ENCODE peak calls at places on chromosomes 6 and 20, in four cellular contexts. One of them, this sample, is unnamed. For H3K27me3, the result is how much of the 10 kb centered on the place peaks cover.

GRCh38 chr6:142167472-142167871 is 20.4 kb downstream of the VTA1 start:
- DNase-seq in CD8-positive, alpha-beta T cell: no peak
- DNase-seq in GM23338: no peak
- DNase-seq in H7: no peak
- DNase-seq in this sample: no peak

GRCh38 chr6:347232-347631 is 44.3 kb upstream of the IRF4 start:
- DNase-seq in GM23338: no peak
- DNase-seq in H7: no peak
- DNase-seq in CD8-positive, alpha-beta T cell: no peak
- DNase-seq in this sample: no peak

GRCh38 chr20:17874271-17875105 is 94.1 kb downstream of the SNX5 start:
- DNase-seq in H7: no peak
- DNase-seq in GM23338: no peak
- DNase-seq in CD8-positive, alpha-beta T cell: no peak
- DNase-seq in this sample: no peak

GRCh38 chr20:53215166-53215565 is 243.0 kb downstream of the TSHZ2 start:
- DNase-seq in CD8-positive, alpha-beta T cell: no peak
- DNase-seq in H7: no peak
- DNase-seq in GM23338: no peak
- DNase-seq in this sample: no peak

GRCh38 chr20:14928083-14928482 is 590.7 kb upstream of the FLRT3 start:
- DNase-seq in GM23338: no peak
- DNase-seq in H7: no peak
- DNase-seq in CD8-positive, alpha-beta T cell: no peak
- DNase-seq in this sample: no peak

GRCh38 chr6:143613749-143614148 is 64.0 kb upstream of the PHACTR2 start:
- DNase-seq in CD8-positive, alpha-beta T cell: no peak
- DNase-seq in GM23338: no peak
- DNase-seq in H7: no peak
- DNase-seq in this sample: no peak

GRCh38 chr6:15460110-15460727 is 202.6 kb downstream of the DTNBP1 start:
- DNase-seq in GM23338: no peak
- DNase-seq in H7: no peak
- DNase-seq in CD8-positive, alpha-beta T cell: no peak
- DNase-seq in this sample: no peak

GRCh38 chr6:165585060-165585459 is 78.0 kb downstream of the PDE10A start:
- DNase-seq in H7: no peak
- DNase-seq in CD8-positive, alpha-beta T cell: no peak
- DNase-seq in GM23338: no peak
- DNase-seq in this sample: no peak

GRCh38 chr6:168294901-168295300 is 24.7 kb downstream of the DACT2 start:
- DNase-seq in CD8-positive, alpha-beta T cell: no peak
- DNase-seq in GM23338: no peak
- DNase-seq in H7: no peak
- DNase-seq in this sample: no peak

GRCh38 chr20:23135449-23136447 is 49.6 kb upstream of the CD93 start:
- DNase-seq in H7: no peak
- DNase-seq in CD8-positive, alpha-beta T cell: no peak
- DNase-seq in GM23338: no peak
- DNase-seq in this sample: peak

GRCh38 chr6:38432479-38432878 is 207.2 kb downstream of the BTBD9 start:
- DNase-seq in CD8-positive, alpha-beta T cell: no peak
- DNase-seq in GM23338: no peak
- DNase-seq in H7: no peak
- DNase-seq in this sample: no peak

GRCh38 chr6:12962529-12962928 is 246.0 kb downstream of the PHACTR1 start:
- DNase-seq in GM23338: no peak
- DNase-seq in H7: no peak
- DNase-seq in CD8-positive, alpha-beta T cell: no peak
- DNase-seq in this sample: no peak

GRCh38 chr6:99241905-99242534 is 107.5 kb downstream of the FAXC start:
- DNase-seq in CD8-positive, alpha-beta T cell: no peak
- DNase-seq in H7: peak
- DNase-seq in GM23338: peak
- DNase-seq in this sample: no peak

GRCh38 chr6:16948376-16948775 is 153.5 kb upstream of the STMND1 start:
- DNase-seq in GM23338: no peak
- DNase-seq in CD8-positive, alpha-beta T cell: no peak
- DNase-seq in H7: no peak
- DNase-seq in this sample: no peak

GRCh38 chr6:46271107-46271506 is 100.3 kb upstream of the ENPP5 start:
- DNase-seq in GM23338: no peak
- DNase-seq in CD8-positive, alpha-beta T cell: no peak
- DNase-seq in H7: no peak
- DNase-seq in this sample: no peak

GRCh38 chr6:40164345-40164755 is 230.1 kb upstream of the MOCS1 start:
- DNase-seq in H7: peak
- DNase-seq in GM23338: peak
- DNase-seq in CD8-positive, alpha-beta T cell: no peak
- DNase-seq in this sample: no peak

GRCh38 chr20:24778585-24779031 is 170.5 kb upstream of the CST7 start:
- DNase-seq in CD8-positive, alpha-beta T cell: no peak
- DNase-seq in H7: no peak
- DNase-seq in GM23338: no peak
- DNase-seq in this sample: peak

GRCh38 chr6:43621836-43622180 is 7.3 kb downstream of the GTPBP2 start:
- DNase-seq in GM23338: no peak
- DNase-seq in H7: no peak
- DNase-seq in CD8-positive, alpha-beta T cell: no peak
- DNase-seq in this sample: no peak

GRCh38 chr6:10194816-10195639 is 219.8 kb downstream of the TFAP2A start:
- DNase-seq in H7: peak
- DNase-seq in CD8-positive, alpha-beta T cell: no peak
- DNase-seq in GM23338: peak
- DNase-seq in this sample: no peak

GRCh38 chr6:19107468-19107867 is 720.3 kb downstream of the RNF144B start:
- DNase-seq in CD8-positive, alpha-beta T cell: no peak
- DNase-seq in GM23338: no peak
- DNase-seq in H7: no peak
- DNase-seq in this sample: no peak

GRCh38 chr6:44053760-44054556 is 73.3 kb downstream of the MRPL14 start:
- DNase-seq in H7: peak
- DNase-seq in CD8-positive, alpha-beta T cell: no peak
- DNase-seq in GM23338: no peak
- DNase-seq in this sample: no peak

GRCh38 chr20:38286586-38287502 is 17.1 kb upstream of the BPI start:
- DNase-seq in GM23338: no peak
- DNase-seq in CD8-positive, alpha-beta T cell: no peak
- DNase-seq in H7: peak
- DNase-seq in this sample: peak

GRCh38 chr6:130944486-130944885 is 117.3 kb downstream of the SMLR1 start:
- DNase-seq in CD8-positive, alpha-beta T cell: no peak
- DNase-seq in H7: no peak
- DNase-seq in GM23338: no peak
- DNase-seq in this sample: no peak

GRCh38 chr6:125658759-125659431 is 90.5 kb upstream of the HEY2 start:
- DNase-seq in GM23338: no peak
- DNase-seq in CD8-positive, alpha-beta T cell: no peak
- DNase-seq in H7: no peak
- DNase-seq in this sample: no peak

GRCh38 chr6:33278392-33278741 is 1.4 kb downstream of the B3GALT4 start:
- DNase-seq in CD8-positive, alpha-beta T cell: no peak
- DNase-seq in GM23338: no peak
- DNase-seq in H7: no peak
- DNase-seq in this sample: no peak

GRCh38 chr20:63070771-63071540 is 64.2 kb upstream of the BHLHE23 start:
- DNase-seq in CD8-positive, alpha-beta T cell: no peak
- DNase-seq in GM23338: no peak
- DNase-seq in H7: no peak
- DNase-seq in this sample: no peak
- H3K27me3 ChIP-seq in CD8-positive, alpha-beta T cell: under half
- H3K27me3 ChIP-seq in GM23338: under half
- H3K27me3 ChIP-seq in H7: under half
- H3K27me3 ChIP-seq in this sample: under half

DNA sequence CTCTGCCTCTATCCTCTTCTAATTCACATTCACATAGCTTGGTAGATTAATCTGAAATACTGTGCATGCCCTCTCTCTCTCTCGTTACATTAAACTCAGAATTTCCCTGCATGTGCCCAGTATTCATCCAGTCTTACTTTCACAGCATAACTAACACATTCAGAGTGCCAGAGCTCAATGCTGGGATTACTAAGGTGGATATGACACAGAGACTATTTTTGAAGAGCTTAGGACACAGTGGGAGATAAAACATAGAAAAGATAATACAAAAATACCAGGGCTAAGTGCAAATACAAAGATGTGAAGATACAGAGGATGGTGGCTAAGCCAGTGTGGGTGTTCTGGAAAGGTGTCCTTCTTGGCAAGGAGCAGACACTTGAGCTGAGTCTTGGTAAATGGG is 6.3 kb downstream of the SYNE1 start:
- DNase-seq in H7: no peak
- DNase-seq in CD8-positive, alpha-beta T cell: no peak
- DNase-seq in GM23338: no peak
- DNase-seq in this sample: no peak
- H3K27me3 ChIP-seq in H7: under half
- H3K27me3 ChIP-seq in CD8-positive, alpha-beta T cell: under half
- H3K27me3 ChIP-seq in GM23338: under half
- H3K27me3 ChIP-seq in this sample: under half

GRCh38 chr20:62581308-62581707 is 61.0 kb upstream of the SLCO4A1 start:
- DNase-seq in CD8-positive, alpha-beta T cell: no peak
- DNase-seq in H7: no peak
- DNase-seq in GM23338: no peak
- DNase-seq in this sample: no peak
- H3K27me3 ChIP-seq in CD8-positive, alpha-beta T cell: under half
- H3K27me3 ChIP-seq in H7: under half
- H3K27me3 ChIP-seq in GM23338: under half
- H3K27me3 ChIP-seq in this sample: under half

DNA sequence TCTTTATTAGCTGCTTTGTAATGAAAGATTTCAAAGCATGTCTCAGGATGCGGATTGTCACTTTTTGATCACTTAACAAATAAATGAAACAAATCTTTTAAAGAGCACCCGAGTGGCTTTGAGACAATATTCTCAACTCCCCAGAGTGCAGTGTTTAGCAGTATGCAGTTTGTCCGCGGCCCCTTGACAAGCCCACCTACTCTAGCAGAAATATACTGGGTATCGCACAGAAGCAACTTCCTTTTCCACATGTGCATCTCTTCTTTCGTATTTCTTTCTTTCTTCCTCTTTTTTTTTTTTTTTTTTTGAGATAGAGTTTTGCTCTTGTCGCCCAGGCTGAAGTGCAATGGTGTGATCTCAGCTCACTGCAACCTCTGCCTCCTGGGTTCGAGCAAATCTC is 84.5 kb upstream of the FAM184A start:
- DNase-seq in H7: no peak
- DNase-seq in GM23338: no peak
- DNase-seq in CD8-positive, alpha-beta T cell: no peak
- DNase-seq in this sample: no peak
- H3K27me3 ChIP-seq in H7: under half
- H3K27me3 ChIP-seq in GM23338: under half
- H3K27me3 ChIP-seq in CD8-positive, alpha-beta T cell: under half
- H3K27me3 ChIP-seq in this sample: under half

DNA sequence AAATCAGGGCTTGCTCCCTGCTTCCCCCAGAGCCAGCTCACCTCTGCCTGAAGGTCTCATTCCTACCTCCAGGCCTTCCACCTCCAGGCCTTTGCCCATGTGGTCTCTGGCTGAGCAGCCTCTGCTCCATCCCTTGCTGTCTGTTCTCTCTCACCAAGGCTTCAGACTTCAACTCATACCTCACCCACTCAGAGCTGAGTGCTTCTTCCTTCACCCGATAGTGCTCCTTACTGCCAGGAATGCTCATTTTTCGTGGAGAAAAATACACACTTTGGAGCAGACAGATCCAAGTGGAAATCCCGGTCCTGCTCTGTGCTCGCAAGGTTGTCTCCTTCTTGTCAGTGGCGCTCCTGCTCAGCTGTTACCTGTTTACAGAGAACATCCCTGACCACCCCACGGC is 7.0 kb upstream of the CDH22 start:
- DNase-seq in GM23338: no peak
- DNase-seq in H7: no peak
- DNase-seq in CD8-positive, alpha-beta T cell: no peak
- DNase-seq in this sample: no peak
- H3K27me3 ChIP-seq in GM23338: under half
- H3K27me3 ChIP-seq in H7: under half
- H3K27me3 ChIP-seq in CD8-positive, alpha-beta T cell: under half
- H3K27me3 ChIP-seq in this sample: under half

DNA sequence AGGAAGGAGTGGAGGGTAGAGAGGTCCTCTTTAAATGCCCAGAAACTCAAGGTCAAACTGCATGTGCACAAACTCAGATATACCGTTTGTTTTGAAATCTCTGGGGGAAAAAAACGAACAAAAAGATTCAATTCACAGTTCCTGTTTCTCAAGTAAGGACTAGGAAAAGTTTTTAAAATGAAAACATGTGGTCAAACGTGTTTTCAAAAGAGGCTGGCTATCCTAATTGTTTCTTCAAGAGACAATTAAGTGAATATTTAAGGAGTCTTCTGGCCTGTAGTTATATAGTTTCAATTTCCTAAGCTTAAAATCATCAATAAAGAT is 3.1 kb downstream of the RSPO3 start:
- DNase-seq in H7: no peak
- DNase-seq in GM23338: no peak
- DNase-seq in CD8-positive, alpha-beta T cell: no peak
- DNase-seq in this sample: no peak
- H3K27me3 ChIP-seq in H7: under half
- H3K27me3 ChIP-seq in GM23338: half or more
- H3K27me3 ChIP-seq in CD8-positive, alpha-beta T cell: under half
- H3K27me3 ChIP-seq in this sample: under half

DNA sequence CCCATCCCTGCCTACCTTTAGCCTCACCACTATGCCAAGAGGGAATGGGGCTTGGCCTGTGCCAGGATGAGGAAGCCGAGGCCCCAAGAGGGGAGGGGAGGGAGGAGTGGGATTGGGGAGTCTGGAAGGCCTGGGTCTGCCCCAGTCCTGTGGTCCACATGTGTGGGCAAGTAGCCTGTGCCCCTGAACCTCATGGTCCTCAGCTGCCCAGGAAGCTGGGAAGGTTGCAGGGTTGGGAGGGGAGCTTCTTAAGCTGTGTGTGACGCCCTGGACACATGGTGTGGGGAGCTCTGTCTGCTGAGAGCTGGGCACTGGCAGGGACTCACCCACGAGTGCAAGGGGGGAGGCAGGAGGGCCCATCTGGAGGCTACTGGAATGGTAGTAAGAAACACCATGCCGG is 31.7 kb downstream of the DLGAP4 start:
- DNase-seq in H7: no peak
- DNase-seq in GM23338: no peak
- DNase-seq in CD8-positive, alpha-beta T cell: no peak
- DNase-seq in this sample: no peak
- H3K27me3 ChIP-seq in H7: under half
- H3K27me3 ChIP-seq in GM23338: under half
- H3K27me3 ChIP-seq in CD8-positive, alpha-beta T cell: under half
- H3K27me3 ChIP-seq in this sample: under half

GRCh38 chr6:1622851-1623768 is 13.4 kb downstream of the FOXC1 start:
- DNase-seq in H7: peak
- DNase-seq in GM23338: peak
- DNase-seq in CD8-positive, alpha-beta T cell: no peak
- DNase-seq in this sample: no peak
- H3K27me3 ChIP-seq in H7: half or more
- H3K27me3 ChIP-seq in GM23338: half or more
- H3K27me3 ChIP-seq in CD8-positive, alpha-beta T cell: under half
- H3K27me3 ChIP-seq in this sample: under half